ENCODE peak calls at places on chromosome 7, in five cellular contexts. E is PC-3; N is SK-N-SH treated with all-trans-retinoic acid at 6 μM for 48 hours; C is naive thymus-derived CD8-positive, alpha-beta T cell; D is stimulated activated naive B cell treated with anti-CD40 and anti-IgM and Interleukin-4, amounts not matched to agents 10 μg/mL and 1 μg/mL and 100 μg/mL, for 72 hours. L is an unnamed sample.

GRCh38 chr7:30065746-30066145 is 37.5 kb downstream of the PLEKHA8 start:
- ATAC-seq in C (no peak), D (no peak), E (no peak), N (no peak), L (peak)

GRCh38 chr7:135761751-135762488 is 13.3 kb upstream of the FAM180A start:
- ATAC-seq in C (no peak), N (peak), E (no peak), D (peak), L (peak)

GRCh38 chr7:47327698-47328391 is 254.1 kb downstream of the TNS3 start:
- ATAC-seq in E (peak), D (no peak), C (no peak), N (peak), L (peak)

GRCh38 chr7:105878746-105879605 is 2.6 kb upstream of the ATXN7L1 start:
- ATAC-seq in N (no peak), D (no peak), C (no peak), E (no peak), L (no peak)

GRCh38 chr7:139681463-139681755 is 96.4 kb downstream of the HIPK2 start:
- ATAC-seq in D (no peak), E (no peak), N (peak), C (no peak), L (no peak)

GRCh38 chr7:25359471-25360059 is 131.3 kb upstream of the NPVF start:
- ATAC-seq in E (no peak), D (no peak), C (no peak), N (no peak), L (no peak)

GRCh38 chr7:157397036-157397720 is 60.4 kb downstream of the DNAJB6 start:
- ATAC-seq in N (peak), E (no peak), D (no peak), C (no peak), L (peak)

GRCh38 chr7:54978364-54979116 is 40.3 kb upstream of the EGFR start:
- ATAC-seq in C (no peak), E (no peak), D (no peak), N (no peak), L (no peak)

GRCh38 chr7:112108984-112109383 is 97.2 kb downstream of the DOCK4 start:
- ATAC-seq in D (no peak), C (no peak), N (no peak), E (no peak), L (no peak)

GRCh38 chr7:130877236-130877635 is 143.2 kb upstream of the KLF14 start:
- ATAC-seq in E (no peak), C (peak), D (no peak), N (no peak), L (no peak)

GRCh38 chr7:106418094-106418493 is 133.3 kb upstream of the NAMPT start:
- ATAC-seq in E (no peak), D (no peak), N (no peak), C (no peak), L (peak)

GRCh38 chr7:88314092-88314491 is 7.4 kb upstream of the STEAP4 start:
- ATAC-seq in E (no peak), N (no peak), D (peak), C (no peak), L (no peak)

GRCh38 chr7:86939197-86939814 is 120.1 kb downstream of the ELAPOR2 start:
- ATAC-seq in N (peak), D (peak), C (peak), E (peak), L (peak)

GRCh38 chr7:92797693-92798092 is 38.7 kb downstream of the CDK6 start:
- ATAC-seq in N (peak), C (no peak), D (peak), E (peak), L (no peak)

GRCh38 chr7:94050046-94050445 is 45.9 kb upstream of the BET1 start:
- ATAC-seq in C (peak), D (peak), N (no peak), E (no peak), L (peak)

GRCh38 chr7:121262969-121263368 is 65.8 kb upstream of the WNT16 start:
- ATAC-seq in E (no peak), N (no peak), D (no peak), C (no peak), L (no peak)

GRCh38 chr7:99897688-99898357 is 21.0 kb upstream of the OR2AE1 start:
- ATAC-seq in N (no peak), E (no peak), C (no peak), D (peak), L (no peak)

GRCh38 chr7:77538186-77538907 is 1.3 kb downstream of the PTPN12 start:
- ATAC-seq in E (peak), C (no peak), N (peak), D (no peak), L (peak)

GRCh38 chr7:138387755-138388475 is 72.1 kb upstream of the TRIM24 start:
- ATAC-seq in D (no peak), E (no peak), C (no peak), N (no peak), L (no peak)